ENCODE peak calls at places on chromosomes 3 and 15, in five cellular contexts. Y, X, C, F and U are unnamed samples.

GRCh38 chr3:32405155-32405554 is 13.5 kb downstream of the CMTM7 start:
- DNase-seq in F (no peak), X (no peak), Y (no peak), C (no peak), U (no peak)

GRCh38 chr3:173869786-173870185 is 472.2 kb downstream of the NLGN1 start:
- DNase-seq in X (no peak), C (no peak), Y (no peak), F (no peak), U (no peak)

GRCh38 chr3:30078736-30079135 is 527.7 kb upstream of the TGFBR2 start:
- DNase-seq in C (no peak), Y (no peak), F (no peak), X (peak; percentile 33), U (no peak)

GRCh38 chr3:187848396-187848795 is 103.1 kb upstream of the BCL6 start:
- DNase-seq in X (no peak), F (no peak), C (no peak), Y (no peak), U (no peak)

GRCh38 chr3:191087391-191087790 is 111.7 kb upstream of the OSTN start:
- DNase-seq in Y (no peak), X (no peak), C (no peak), F (no peak), U (no peak)

GRCh38 chr3:126419886-126420786 is 25.4 kb downstream of the CFAP100 start:
- DNase-seq in X (no peak), C (no peak), F (peak; percentile 58), Y (no peak), U (no peak)

GRCh38 chr15:64915518-64916227 is 4.0 kb downstream of the ANKDD1A start:
- DNase-seq in F (no peak), C (peak; percentile 15), Y (no peak), X (no peak), U (no peak)

GRCh38 chr15:99305761-99306505 is 54.7 kb downstream of the LRRC28 start:
- DNase-seq in Y (peak; percentile 50), F (peak; percentile 92), C (no peak), X (peak; percentile 11), U (peak; percentile 46)

GRCh38 chr3:51371943-51372557 is 13.0 kb upstream of the MANF start:
- DNase-seq in F (peak; percentile 75), X (peak; percentile 44), Y (peak; percentile 51), C (peak; percentile 74), U (no peak)

GRCh38 chr15:29289179-29289578 is 19.6 kb upstream of the NSMCE3 start:
- DNase-seq in Y (no peak), C (no peak), X (no peak), F (no peak), U (no peak)

GRCh38 chr15:41115652-41116115 is 396 bp downstream of the INO80 start:
- DNase-seq in C (peak; percentile 88), X (peak; percentile 70), F (peak; percentile 84), Y (no peak), U (peak; percentile 46)

GRCh38 chr3:40771112-40771511 is 246.4 kb downstream of the ZNF621 start:
- DNase-seq in Y (no peak), F (peak; percentile 84), X (no peak), C (no peak), U (no peak)

GRCh38 chr3:151171145-151171544 is 31.9 kb downstream of the GPR171 start:
- DNase-seq in X (peak; percentile 39), C (peak; percentile 84), F (peak; percentile 66), Y (no peak), U (peak; percentile 25)

GRCh38 chr15:67947254-67948039 is 106.7 kb upstream of the PIAS1 start:
- DNase-seq in C (no peak), F (no peak), Y (no peak), X (no peak), U (no peak)

GRCh38 chr3:12891391-12891984 is 50.1 kb upstream of the RPL32 start:
- DNase-seq in X (no peak), F (no peak), Y (no peak), C (no peak), U (no peak)

GRCh38 chr3:12890610-12891390 is 49.4 kb upstream of the RPL32 start:
- DNase-seq in Y (no peak), X (no peak), F (no peak), C (no peak), U (no peak)

GRCh38 chr3:12892840-12893189 is 51.5 kb upstream of the RPL32 start:
- DNase-seq in F (no peak), C (no peak), X (no peak), Y (no peak), U (no peak)

GRCh38 chr3:12893247-12893646 is 51.9 kb upstream of the RPL32 start:
- DNase-seq in X (no peak), Y (no peak), C (no peak), F (no peak), U (no peak)

GRCh38 chr3:12891985-12892839 is 50.8 kb upstream of the RPL32 start:
- DNase-seq in X (peak; percentile 35), Y (peak; percentile 39), C (peak; percentile 64), F (peak; percentile 75), U (no peak)
- H3K4me3 ChIP-seq in X (no peak overlapping the region), Y (no peak overlapping the region), C (no peak overlapping the region), F (no peak overlapping the region), U (peak overlapping the region; percentile 41)

DNA sequence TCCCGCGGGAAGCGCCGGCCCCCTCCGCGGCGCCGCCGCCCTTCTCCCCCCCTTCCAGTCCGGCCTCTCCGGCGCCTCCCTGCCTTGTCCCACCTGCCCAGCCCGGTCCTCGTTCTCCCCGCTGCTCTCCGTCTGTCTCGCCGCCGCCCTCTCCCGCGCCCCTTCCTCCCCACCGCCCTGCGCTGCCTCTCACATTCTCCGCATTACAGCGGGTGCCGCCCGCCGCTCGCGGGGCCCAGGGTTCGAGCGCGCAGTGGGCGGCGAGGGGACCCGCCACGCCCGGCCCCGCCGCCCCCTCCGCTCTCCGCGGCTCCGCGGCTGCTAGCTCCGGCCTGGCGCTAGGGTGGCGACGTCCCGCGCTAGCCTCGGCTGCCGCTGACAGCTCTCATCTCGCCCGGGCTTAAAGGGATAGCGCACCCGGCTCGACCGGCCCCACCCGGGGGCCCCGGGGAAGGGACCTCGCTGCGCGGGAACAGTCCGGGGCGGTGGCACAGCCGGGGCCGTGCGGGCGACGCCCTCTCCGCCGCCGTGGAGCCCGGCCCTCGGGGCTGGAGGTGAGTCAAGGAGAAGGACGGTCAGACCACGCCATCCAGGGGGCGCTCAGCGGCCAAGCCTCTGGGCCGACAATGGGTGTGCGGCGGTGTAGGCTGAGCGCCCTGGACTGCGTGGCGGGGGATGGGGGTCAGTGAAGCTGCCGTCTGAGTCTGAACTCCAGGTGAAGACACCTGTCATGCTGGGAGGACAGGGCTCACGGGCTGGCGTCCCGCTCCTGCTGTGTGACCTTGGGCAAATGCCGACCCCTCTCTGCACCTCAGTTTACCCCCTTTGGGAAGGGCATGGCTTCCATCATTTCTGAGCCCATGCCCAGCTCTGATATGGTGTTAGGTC is 187.4 kb upstream of the LINGO1 start:
- DNase-seq in C (peak; percentile 35), Y (no peak), F (no peak), X (peak; percentile 27), U (no peak)
- TF ChIP-seq CTCF in C (peak; percentile 18), Y (peak; percentile 14), F (no peak), X (no peak), U (no peak)

DNA sequence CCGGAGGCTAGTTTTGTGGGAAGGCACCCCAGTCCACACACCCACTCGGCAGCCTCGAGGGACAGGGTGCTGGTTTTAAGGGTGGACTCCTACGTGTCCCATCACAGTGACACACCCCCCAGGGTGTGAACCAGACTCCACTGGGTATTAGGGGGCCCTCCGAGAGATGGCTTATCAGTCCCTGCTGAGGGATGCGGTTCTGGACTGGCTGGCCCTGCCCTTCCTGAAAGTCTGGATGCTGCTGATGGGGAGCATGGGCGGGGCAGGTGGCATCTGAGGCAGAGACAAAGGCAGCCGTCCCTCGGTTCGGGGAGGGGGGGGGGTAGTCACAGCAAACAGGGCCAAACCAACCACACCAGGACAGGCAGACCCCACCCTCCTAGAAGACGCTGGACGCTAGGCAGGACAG is 939 bp upstream of the ULK3 start:
- DNase-seq in F (no peak), Y (no peak), X (no peak), C (peak; percentile 33), U (no peak)
- H3K4me3 ChIP-seq in F (no peak overlapping the region), Y (peak overlapping the region; percentile 60), X (peak overlapping the region; percentile 78), C (peak overlapping the region; percentile 55), U (no peak overlapping the region)

GRCh38 chr15:88194162-88194561 is 62.4 kb downstream of the NTRK3 start:
- DNase-seq in C (no peak), F (no peak), X (no peak), Y (no peak), U (no peak)

GRCh38 chr15:88196961-88197360 is 59.6 kb downstream of the NTRK3 start:
- DNase-seq in Y (no peak), X (no peak), F (no peak), C (no peak), U (no peak)

GRCh38 chr15:88191806-88192165 is 64.8 kb downstream of the NTRK3 start:
- DNase-seq in X (no peak), F (no peak), Y (no peak), C (no peak), U (no peak)

GRCh38 chr15:88193415-88193814 is 63.1 kb downstream of the NTRK3 start:
- DNase-seq in Y (no peak), X (no peak), C (peak; percentile 12), F (no peak), U (no peak)
- TF ChIP-seq CTCF in Y (no peak), X (no peak), C (no peak), F (no peak), U (no peak)

GRCh38 chr15:79089331-79089889 is 1.2 kb downstream of the RASGRF1 start:
- DNase-seq in F (peak; percentile 44), Y (no peak), C (no peak), X (no peak), U (no peak)

GRCh38 chr15:79092382-79092781 is 1.8 kb upstream of the RASGRF1 start:
- DNase-seq in F (no peak), Y (no peak), X (no peak), C (no peak), U (no peak)

GRCh38 chr15:79089890-79090486 is 592 bp downstream of the RASGRF1 start:
- DNase-seq in X (no peak), C (no peak), F (peak; percentile 52), Y (no peak), U (no peak)

GRCh38 chr15:79091204-79091867 is 756 bp upstream of the RASGRF1 start:
- DNase-seq in F (peak; percentile 40), X (no peak), Y (no peak), C (peak; percentile 32), U (no peak)

DNA sequence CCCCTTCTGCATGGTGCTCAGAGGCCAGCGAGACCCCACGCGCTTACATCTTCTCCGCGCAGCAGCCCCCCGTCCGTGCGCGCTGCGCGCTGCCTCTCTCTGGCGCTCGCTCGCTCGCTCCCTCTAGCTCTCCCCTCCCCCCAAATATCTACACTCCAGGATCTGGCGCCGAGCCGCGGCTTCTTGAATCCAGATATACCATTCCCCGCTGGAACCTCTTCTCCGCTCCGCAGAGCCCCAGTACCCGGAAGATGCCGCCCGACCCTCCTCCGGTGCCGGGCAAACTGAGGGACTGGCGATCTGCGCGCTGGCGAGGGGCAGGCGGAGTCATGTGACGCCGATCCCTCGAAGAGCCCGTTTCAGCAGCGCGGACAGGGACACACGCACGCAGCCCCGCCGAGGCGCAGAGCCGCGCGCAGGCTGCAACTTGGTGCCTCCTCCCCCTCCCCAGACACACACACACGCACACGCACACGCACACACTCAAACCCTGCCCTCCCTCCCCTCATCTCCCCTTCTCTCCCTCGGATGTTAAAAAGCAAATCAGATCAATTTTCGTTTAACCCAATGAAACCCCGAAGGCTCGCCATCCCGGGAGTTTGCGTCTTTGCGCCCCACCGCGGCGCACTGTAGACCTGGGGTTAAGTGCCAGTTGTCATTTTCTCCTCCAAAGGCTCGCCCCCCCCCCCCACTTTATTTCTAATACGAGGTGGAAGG is at the start of gene RASGRF1:
- DNase-seq in Y (no peak), X (no peak), C (no peak), F (peak; percentile 33), U (no peak)
- H3K4me3 ChIP-seq in Y (no peak within 1 kb of the TSS), X (no peak within 1 kb of the TSS), C (no peak within 1 kb of the TSS), F (no peak within 1 kb of the TSS), U (peak within 1 kb of the TSS; percentile 20)